ENCODE peak calls at places on chromosome 10, in four cellular contexts. One of them, this sample, is unnamed.
A peak's percentile ranks its signal among the peaks of the same experiment; 100 is the strongest.

GRCh38 chr10:7707102-7707501 is 4.0 kb downstream of the ITIH2 start:
- DNase-seq in lower lobe of right lung: no peak
- DNase-seq in right cardiac atrium: no peak
- DNase-seq in heart right ventricle: no peak
- DNase-seq in this sample: no peak

GRCh38 chr10:31134303-31134928 is 102.8 kb upstream of the ZNF438 start:
- DNase-seq in lower lobe of right lung: no peak
- DNase-seq in right cardiac atrium: no peak
- DNase-seq in heart right ventricle: peak; percentile 72
- DNase-seq in this sample: no peak

GRCh38 chr10:35097510-35097909 is 7.4 kb upstream of the CUL2 start:
- DNase-seq in lower lobe of right lung: no peak
- DNase-seq in right cardiac atrium: no peak
- DNase-seq in heart right ventricle: no peak
- DNase-seq in this sample: no peak

GRCh38 chr10:77283326-77283725 is 354.3 kb downstream of the KCNMA1 start:
- DNase-seq in lower lobe of right lung: no peak
- DNase-seq in right cardiac atrium: no peak
- DNase-seq in heart right ventricle: no peak
- DNase-seq in this sample: no peak

GRCh38 chr10:77741746-77742145 is 104.1 kb upstream of the KCNMA1 start:
- DNase-seq in lower lobe of right lung: no peak
- DNase-seq in right cardiac atrium: no peak
- DNase-seq in heart right ventricle: no peak
- DNase-seq in this sample: no peak

GRCh38 chr10:73950569-73950968 is 39.6 kb downstream of the PLAU start:
- DNase-seq in lower lobe of right lung: no peak
- DNase-seq in right cardiac atrium: no peak
- DNase-seq in heart right ventricle: no peak
- DNase-seq in this sample: no peak

GRCh38 chr10:58839771-58840170 is 327.1 kb downstream of the BICC1 start:
- DNase-seq in lower lobe of right lung: no peak
- DNase-seq in right cardiac atrium: no peak
- DNase-seq in heart right ventricle: no peak
- DNase-seq in this sample: no peak

GRCh38 chr10:65931291-65932080 is 994.4 kb upstream of the LRRTM3 start:
- DNase-seq in lower lobe of right lung: no peak
- DNase-seq in right cardiac atrium: no peak
- DNase-seq in heart right ventricle: no peak
- DNase-seq in this sample: no peak

GRCh38 chr10:54284526-54285193 is 516.4 kb downstream of the PCDH15 start:
- DNase-seq in lower lobe of right lung: no peak
- DNase-seq in right cardiac atrium: no peak
- DNase-seq in heart right ventricle: no peak
- DNase-seq in this sample: no peak

GRCh38 chr10:32210306-32211045 is 136.5 kb downstream of the EPC1 start:
- DNase-seq in lower lobe of right lung: no peak
- DNase-seq in right cardiac atrium: no peak
- DNase-seq in heart right ventricle: no peak
- DNase-seq in this sample: no peak

GRCh38 chr10:80081801-80082750 is 3.6 kb downstream of the TMEM254 start:
- DNase-seq in lower lobe of right lung: no peak
- DNase-seq in right cardiac atrium: no peak
- DNase-seq in heart right ventricle: no peak
- DNase-seq in this sample: no peak

GRCh38 chr10:117537904-117538524 is 4.5 kb upstream of the EMX2 start:
- DNase-seq in lower lobe of right lung: no peak
- DNase-seq in right cardiac atrium: no peak
- DNase-seq in heart right ventricle: no peak
- DNase-seq in this sample: no peak

GRCh38 chr10:98624963-98625362 is 178.2 kb upstream of the HPS1 start:
- DNase-seq in lower lobe of right lung: no peak
- DNase-seq in right cardiac atrium: no peak
- DNase-seq in heart right ventricle: no peak
- DNase-seq in this sample: no peak

GRCh38 chr10:79178070-79178576 is 109.4 kb downstream of the ZMIZ1 start:
- DNase-seq in lower lobe of right lung: no peak
- DNase-seq in right cardiac atrium: peak; percentile 34
- DNase-seq in heart right ventricle: no peak
- DNase-seq in this sample: no peak

GRCh38 chr10:72292223-72292691 is 18.5 kb downstream of the DDIT4 start:
- DNase-seq in lower lobe of right lung: no peak
- DNase-seq in right cardiac atrium: peak; percentile 16
- DNase-seq in heart right ventricle: no peak
- DNase-seq in this sample: no peak

GRCh38 chr10:4475796-4476195 is 350.2 kb upstream of the AKR1E2 start:
- DNase-seq in lower lobe of right lung: no peak
- DNase-seq in right cardiac atrium: no peak
- DNase-seq in heart right ventricle: no peak
- DNase-seq in this sample: no peak

GRCh38 chr10:114221235-114221634 is 17.8 kb upstream of the VWA2 start:
- DNase-seq in lower lobe of right lung: no peak
- DNase-seq in right cardiac atrium: no peak
- DNase-seq in heart right ventricle: no peak
- DNase-seq in this sample: no peak

GRCh38 chr10:22649977-22650376 is 64.4 kb downstream of the PIP4K2A start:
- DNase-seq in lower lobe of right lung: no peak
- DNase-seq in right cardiac atrium: no peak
- DNase-seq in heart right ventricle: no peak
- DNase-seq in this sample: no peak

GRCh38 chr10:6218692-6219493 is 16.2 kb downstream of the PFKFB3 start:
- DNase-seq in lower lobe of right lung: no peak
- DNase-seq in right cardiac atrium: no peak
- DNase-seq in heart right ventricle: no peak
- DNase-seq in this sample: no peak

GRCh38 chr10:31041011-31041410 is 9.3 kb upstream of the ZNF438 start:
- DNase-seq in lower lobe of right lung: no peak
- DNase-seq in right cardiac atrium: no peak
- DNase-seq in heart right ventricle: no peak
- DNase-seq in this sample: no peak

GRCh38 chr10:98418596-98419265 is 3.7 kb upstream of the PYROXD2 start:
- DNase-seq in lower lobe of right lung: no peak
- DNase-seq in right cardiac atrium: no peak
- DNase-seq in heart right ventricle: no peak
- DNase-seq in this sample: no peak

GRCh38 chr10:46552526-46553237 is 3.8 kb downstream of the GPRIN2 start:
- DNase-seq in lower lobe of right lung: peak; percentile 41
- DNase-seq in right cardiac atrium: peak; percentile 39
- DNase-seq in heart right ventricle: no peak
- DNase-seq in this sample: no peak

GRCh38 chr10:132774905-132775863 is 10.8 kb downstream of the NKX6-2 start:
- DNase-seq in lower lobe of right lung: no peak
- DNase-seq in right cardiac atrium: no peak
- DNase-seq in heart right ventricle: no peak
- DNase-seq in this sample: no peak

GRCh38 chr10:23053036-23053435 is 42.3 kb upstream of the MSRB2 start:
- DNase-seq in lower lobe of right lung: peak; percentile 61
- DNase-seq in right cardiac atrium: no peak
- DNase-seq in heart right ventricle: no peak
- DNase-seq in this sample: no peak

GRCh38 chr10:127354255-127354654 is 157.9 kb upstream of the INSYN2A start:
- DNase-seq in lower lobe of right lung: no peak
- DNase-seq in right cardiac atrium: no peak
- DNase-seq in heart right ventricle: no peak
- DNase-seq in this sample: no peak

GRCh38 chr10:78292987-78293865 is 259.6 kb downstream of the RPS24 start:
- DNase-seq in lower lobe of right lung: no peak
- DNase-seq in right cardiac atrium: no peak
- DNase-seq in heart right ventricle: no peak
- DNase-seq in this sample: no peak

GRCh38 chr10:32582946-32583345 is 137.0 kb downstream of the CCDC7 start:
- DNase-seq in lower lobe of right lung: no peak
- DNase-seq in right cardiac atrium: no peak
- DNase-seq in heart right ventricle: no peak
- DNase-seq in this sample: no peak

GRCh38 chr10:117553171-117553814 is 10.7 kb downstream of the EMX2 start:
- DNase-seq in lower lobe of right lung: no peak
- DNase-seq in right cardiac atrium: peak; percentile 61
- DNase-seq in heart right ventricle: no peak
- DNase-seq in this sample: peak; percentile 35

GRCh38 chr10:87960230-87960629 is 96.8 kb downstream of the PTEN start:
- DNase-seq in lower lobe of right lung: no peak
- DNase-seq in right cardiac atrium: no peak
- DNase-seq in heart right ventricle: no peak
- DNase-seq in this sample: no peak

GRCh38 chr10:43417950-43418768 is 9.2 kb upstream of the HNRNPF start:
- DNase-seq in lower lobe of right lung: no peak
- DNase-seq in right cardiac atrium: no peak
- DNase-seq in heart right ventricle: no peak
- DNase-seq in this sample: no peak

GRCh38 chr10:49613160-49613881 is 516 bp upstream of the CHAT start:
- DNase-seq in lower lobe of right lung: no peak
- DNase-seq in right cardiac atrium: no peak
- DNase-seq in heart right ventricle: no peak
- DNase-seq in this sample: no peak

GRCh38 chr10:123988694-123989093 is 97.1 kb upstream of the CPXM2 start:
- DNase-seq in lower lobe of right lung: no peak
- DNase-seq in right cardiac atrium: no peak
- DNase-seq in heart right ventricle: no peak
- DNase-seq in this sample: no peak

GRCh38 chr10:49177391-49178355 is 10.5 kb downstream of the TMEM273 start:
- DNase-seq in lower lobe of right lung: no peak
- DNase-seq in right cardiac atrium: peak; percentile 83
- DNase-seq in heart right ventricle: peak; percentile 60
- DNase-seq in this sample: no peak

GRCh38 chr10:118264252-118264651 is 77.9 kb downstream of the FAM204A start:
- DNase-seq in lower lobe of right lung: no peak
- DNase-seq in right cardiac atrium: no peak
- DNase-seq in heart right ventricle: no peak
- DNase-seq in this sample: no peak

GRCh38 chr10:128926693-128927092 is 540.3 kb upstream of the MGMT start:
- DNase-seq in lower lobe of right lung: no peak
- DNase-seq in right cardiac atrium: peak; percentile 87
- DNase-seq in heart right ventricle: peak; percentile 40
- DNase-seq in this sample: no peak

GRCh38 chr10:128927821-128928220 is 539.2 kb upstream of the MGMT start:
- DNase-seq in lower lobe of right lung: no peak
- DNase-seq in right cardiac atrium: peak; percentile 87
- DNase-seq in heart right ventricle: peak; percentile 72
- DNase-seq in this sample: no peak

GRCh38 chr10:128929905-128930304 is 537.1 kb upstream of the MGMT start:
- DNase-seq in lower lobe of right lung: no peak
- DNase-seq in right cardiac atrium: no peak
- DNase-seq in heart right ventricle: no peak
- DNase-seq in this sample: no peak

GRCh38 chr10:128927389-128927788 is 539.7 kb upstream of the MGMT start:
- DNase-seq in lower lobe of right lung: no peak
- DNase-seq in right cardiac atrium: no peak
- DNase-seq in heart right ventricle: no peak
- DNase-seq in this sample: no peak

GRCh38 chr10:128928231-128928836 is 538.7 kb upstream of the MGMT start:
- DNase-seq in lower lobe of right lung: no peak
- DNase-seq in right cardiac atrium: peak; percentile 58
- DNase-seq in heart right ventricle: no peak
- DNase-seq in this sample: no peak
- H3K4me3 ChIP-seq in lower lobe of right lung: no peak overlapping the region
- H3K4me3 ChIP-seq in right cardiac atrium: no peak overlapping the region
- H3K4me3 ChIP-seq in heart right ventricle: no peak overlapping the region
- H3K4me3 ChIP-seq in this sample: no peak overlapping the region

GRCh38 chr10:103836776-103837344 is 18.5 kb downstream of the SH3PXD2A start:
- DNase-seq in lower lobe of right lung: no peak
- DNase-seq in right cardiac atrium: no peak
- DNase-seq in heart right ventricle: no peak
- DNase-seq in this sample: peak; percentile 4
- H3K4me1 ChIP-seq in lower lobe of right lung: peaks cover 46% of the 10 kb centered on the region
- H3K4me1 ChIP-seq in right cardiac atrium: peaks cover 21% of the 10 kb centered on the region
- H3K4me1 ChIP-seq in heart right ventricle: peaks cover 86% of the 10 kb centered on the region
- H3K4me1 ChIP-seq in this sample: peaks cover 10% of the 10 kb centered on the region

GRCh38 chr10:21490028-21490427 is 35.5 kb downstream of the SKIDA1 start:
- DNase-seq in lower lobe of right lung: no peak
- DNase-seq in right cardiac atrium: no peak
- DNase-seq in heart right ventricle: no peak
- DNase-seq in this sample: no peak

GRCh38 chr10:21487416-21488180 is 37.9 kb downstream of the SKIDA1 start:
- DNase-seq in lower lobe of right lung: no peak
- DNase-seq in right cardiac atrium: no peak
- DNase-seq in heart right ventricle: no peak
- DNase-seq in this sample: no peak

GRCh38 chr10:21488246-21488953 is 37.1 kb downstream of the SKIDA1 start:
- DNase-seq in lower lobe of right lung: no peak
- DNase-seq in right cardiac atrium: no peak
- DNase-seq in heart right ventricle: no peak
- DNase-seq in this sample: no peak

GRCh38 chr10:21493841-21494220 is 31.7 kb downstream of the SKIDA1 start:
- DNase-seq in lower lobe of right lung: no peak
- DNase-seq in right cardiac atrium: no peak
- DNase-seq in heart right ventricle: no peak
- DNase-seq in this sample: no peak

DNA sequence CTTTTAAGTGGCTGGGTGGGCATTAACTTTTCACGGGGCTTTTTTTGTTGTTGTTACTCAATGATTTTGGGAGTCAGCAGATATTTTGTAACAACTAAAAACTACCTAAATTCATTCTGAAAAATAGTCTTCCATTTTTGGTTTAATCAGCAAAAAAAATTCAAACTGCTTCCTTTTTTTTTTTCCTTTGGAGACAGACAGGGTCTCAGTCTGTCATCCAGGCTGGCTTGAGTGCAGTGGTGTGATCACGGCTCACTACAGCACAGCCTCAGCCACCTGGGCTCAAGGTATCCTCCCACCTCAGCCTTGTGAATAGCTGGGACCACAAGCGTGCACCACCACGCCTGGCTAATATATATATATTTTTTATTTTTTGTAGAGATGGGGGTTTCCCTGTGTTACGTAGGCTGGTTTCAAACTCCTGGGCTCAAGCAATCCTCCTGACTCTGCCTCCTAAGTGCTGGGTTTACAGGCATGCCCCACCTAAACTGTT is 36.5 kb downstream of the SKIDA1 start:
- DNase-seq in lower lobe of right lung: no peak
- DNase-seq in right cardiac atrium: no peak
- DNase-seq in heart right ventricle: no peak
- DNase-seq in this sample: no peak
- H3K4me3 ChIP-seq in lower lobe of right lung: no peak overlapping the region
- H3K4me3 ChIP-seq in right cardiac atrium: no peak overlapping the region
- H3K4me3 ChIP-seq in heart right ventricle: no peak overlapping the region
- H3K4me3 ChIP-seq in this sample: no peak overlapping the region

DNA sequence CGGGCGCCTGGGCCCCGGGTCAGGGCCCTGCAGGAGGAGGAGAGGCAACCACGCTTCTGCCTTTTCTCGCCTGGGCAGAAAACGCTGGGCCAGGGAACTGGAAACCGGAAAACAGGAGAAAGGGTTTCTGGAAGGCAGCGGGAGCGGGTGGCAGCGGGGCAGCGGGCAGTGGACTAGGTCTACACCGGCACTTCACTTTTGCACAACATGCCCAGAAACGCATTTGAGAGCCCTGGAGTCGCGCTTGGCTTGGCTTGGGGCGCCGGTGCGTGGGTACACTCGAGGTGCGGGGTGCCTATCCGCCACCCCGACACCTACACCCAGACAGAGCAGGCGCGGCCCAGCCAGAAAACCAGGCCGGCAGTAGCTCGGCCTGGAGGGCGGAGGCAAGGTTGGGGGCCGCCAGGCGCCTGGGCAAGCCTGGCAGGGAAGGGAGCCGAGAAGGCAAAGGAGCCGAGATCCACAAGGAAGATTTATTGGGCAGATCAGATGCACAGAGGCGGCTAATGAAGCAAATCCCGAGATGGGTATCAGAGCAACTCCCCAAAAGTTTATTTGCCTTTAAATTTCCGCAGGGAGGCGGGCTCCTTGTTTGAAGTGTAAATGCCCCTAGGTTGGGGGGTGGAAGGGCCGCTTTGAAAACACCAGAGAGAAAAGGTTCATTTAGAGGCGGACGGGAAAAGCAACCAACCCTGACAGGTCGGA is 3.2 kb upstream of the PAX2 start:
- DNase-seq in lower lobe of right lung: no peak
- DNase-seq in right cardiac atrium: no peak
- DNase-seq in heart right ventricle: no peak
- DNase-seq in this sample: no peak
- H3K4me1 ChIP-seq in lower lobe of right lung: peaks cover 42% of the 10 kb centered on the region
- H3K4me1 ChIP-seq in right cardiac atrium: peaks cover 3% of the 10 kb centered on the region
- H3K4me1 ChIP-seq in heart right ventricle: peaks cover 62% of the 10 kb centered on the region
- H3K4me1 ChIP-seq in this sample: peaks cover 2% of the 10 kb centered on the region